ENCODE peak calls at places on chromosome 20, in four cellular contexts. N is heart left ventricle, J is A673, M is ovary. Q is an unnamed sample. For H3K4me1, the result is how much of the 10 kb centered on the place peaks cover.

GRCh38 chr20:6920991-6921613 is 153.6 kb downstream of the BMP2 start:
- DNase-seq in M (no peak), J (no peak), N (no peak), Q (no peak)

GRCh38 chr20:48706116-48706656 is 121.6 kb downstream of the PREX1 start:
- DNase-seq in N (no peak), J (no peak), M (no peak), Q (no peak)

GRCh38 chr20:59829415-59830106 is 103.9 kb downstream of the SYCP2 start:
- DNase-seq in M (no peak), N (no peak), J (no peak), Q (peak)

GRCh38 chr20:47489448-47489872 is 12.2 kb upstream of the NCOA3 start:
- DNase-seq in N (peak), J (no peak), M (no peak), Q (no peak)

GRCh38 chr20:57388953-57389694 is 2.1 kb upstream of the RBM38 start:
- DNase-seq in M (peak), J (peak), N (peak), Q (peak)

GRCh38 chr20:54197621-54198604 is 10.0 kb upstream of the PFDN4 start:
- DNase-seq in J (peak), M (no peak), N (no peak), Q (no peak)

GRCh38 chr20:61520761-61521460 is 268.9 kb downstream of the CDH4 start:
- DNase-seq in N (no peak), J (peak), M (no peak), Q (no peak)

GRCh38 chr20:3751664-3752385 is 15.7 kb downstream of the ADISSP start:
- DNase-seq in J (no peak), N (peak), M (no peak), Q (peak)

GRCh38 chr20:46285072-46285471 is 23.2 kb downstream of the CDH22 start:
- DNase-seq in N (no peak), M (no peak), J (no peak), Q (no peak)

GRCh38 chr20:7285918-7286556 is 518.6 kb downstream of the BMP2 start:
- DNase-seq in J (peak), N (peak), M (peak), Q (peak)

GRCh38 chr20:4444404-4444803 is 277.3 kb upstream of the PRND start:
- DNase-seq in M (no peak), J (no peak), N (no peak), Q (no peak)

GRCh38 chr20:44137210-44137781 is 49.7 kb downstream of the JPH2 start:
- DNase-seq in M (peak), N (peak), J (no peak), Q (peak)

GRCh38 chr20:10022615-10023014 is 12.2 kb upstream of the ANKEF1 start:
- DNase-seq in J (no peak), M (no peak), N (no peak), Q (no peak)

GRCh38 chr20:433300-433975 is 25.3 kb downstream of the RBCK1 start:
- DNase-seq in N (no peak), J (no peak), M (no peak), Q (peak)

GRCh38 chr20:39835040-39835842 is 853.8 kb downstream of the MAFB start:
- DNase-seq in N (no peak), M (peak), J (no peak), Q (no peak)

GRCh38 chr20:63176035-63176434 is 39.9 kb downstream of the YTHDF1 start:
- DNase-seq in M (no peak), N (no peak), J (no peak), Q (no peak)

GRCh38 chr20:63175031-63175895 is 40.7 kb downstream of the YTHDF1 start:
- DNase-seq in N (no peak), M (no peak), J (no peak), Q (no peak)

GRCh38 chr20:63177785-63178444 is 38.0 kb downstream of the YTHDF1 start:
- DNase-seq in J (peak), N (no peak), M (no peak), Q (no peak)

GRCh38 chr20:63177134-63177784 is 38.7 kb downstream of the YTHDF1 start:
- DNase-seq in J (peak), N (no peak), M (no peak), Q (no peak)

GRCh38 chr20:63176448-63177133 is 39.3 kb downstream of the YTHDF1 start:
- DNase-seq in M (no peak), N (no peak), J (no peak), Q (no peak)
- H3K4me3 ChIP-seq in M (no peak), N (no peak), J (no peak), Q (no peak)

GRCh38 chr20:38161412-38161774 is 3.7 kb downstream of the TGM2 start:
- DNase-seq in M (no peak), J (no peak), N (no peak), Q (no peak)
- H3K27ac ChIP-seq in M (no peak), J (no peak), N (peak), Q (no peak)

DNA sequence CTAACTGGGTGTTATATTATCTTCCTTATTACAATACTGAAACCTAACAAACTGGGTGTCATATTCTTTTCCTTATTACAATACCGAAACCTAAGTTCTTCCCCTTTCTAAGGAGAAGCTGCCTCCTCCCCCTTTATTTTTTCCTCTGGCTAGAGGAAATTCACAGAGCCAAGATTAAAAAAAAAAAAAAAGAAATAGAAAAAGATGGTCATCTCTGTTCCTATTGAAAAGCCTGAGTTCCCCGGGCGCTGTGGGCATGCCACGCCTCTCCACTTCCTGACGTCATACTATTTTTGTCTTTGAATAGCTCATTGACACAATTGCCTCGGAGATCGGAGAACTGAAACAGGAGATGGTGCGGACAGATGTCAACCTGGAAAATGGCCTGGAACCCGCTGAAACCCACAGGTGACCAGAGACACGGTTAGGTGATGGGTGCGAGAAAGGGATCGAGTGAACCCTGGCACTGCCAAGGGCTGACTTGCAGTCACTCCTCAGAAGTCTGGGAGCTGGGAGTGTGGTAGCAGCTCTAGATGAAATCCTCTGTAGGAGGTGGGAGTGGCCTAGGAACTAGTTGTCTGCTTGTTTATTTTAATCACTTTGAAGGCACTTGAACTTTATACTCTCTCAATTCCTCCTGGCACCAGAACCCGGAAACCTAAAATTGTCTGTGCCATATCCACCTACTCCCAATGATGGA is 82.2 kb upstream of the NAA20 start:
- DNase-seq in M (peak), J (peak), N (peak), Q (peak)
- H3K4me1 ChIP-seq in M (under half), J (under half), N (half or more), Q (under half)

DNA sequence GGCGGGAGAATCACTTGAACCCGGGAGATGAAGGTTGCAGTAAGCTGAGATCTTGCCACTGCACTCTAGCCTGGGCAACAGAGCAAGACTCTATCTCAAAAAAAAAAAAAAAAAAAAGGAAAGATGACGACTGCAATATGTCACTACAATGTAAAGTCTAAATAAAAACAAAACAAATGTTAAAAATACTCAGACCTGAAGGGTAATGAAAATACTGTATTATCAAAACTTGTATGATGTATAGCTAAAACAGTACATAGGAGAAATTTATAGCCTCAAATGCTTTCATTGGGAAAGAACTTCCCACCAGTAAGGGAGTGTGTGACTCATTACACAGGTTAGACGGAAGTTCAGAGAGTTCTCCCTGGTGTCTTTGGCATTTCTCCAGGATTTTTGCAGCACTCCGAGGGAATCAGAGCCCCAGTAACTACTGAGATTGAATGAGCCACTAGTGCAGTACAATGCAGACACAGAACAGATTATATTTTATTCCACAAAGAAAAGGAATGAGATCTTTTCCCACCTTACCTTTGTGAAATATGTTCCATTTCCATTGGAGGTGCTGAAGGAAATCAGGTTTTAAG is 12.5 kb upstream of the RALGAPB start:
- DNase-seq in J (peak), M (no peak), N (no peak), Q (peak)
- H3K4me3 ChIP-seq in J (no peak), M (no peak), N (no peak), Q (no peak)

GRCh38 chr20:32442630-32443029 is 84.5 kb downstream of the ASXL1 start:
- DNase-seq in N (no peak), M (no peak), J (no peak), Q (no peak)

GRCh38 chr20:32440069-32440757 is 82.1 kb downstream of the ASXL1 start:
- DNase-seq in J (no peak), M (peak), N (no peak), Q (no peak)

GRCh38 chr20:32443386-32443974 is 85.3 kb downstream of the ASXL1 start:
- DNase-seq in N (no peak), J (no peak), M (peak), Q (no peak)

GRCh38 chr20:32440758-32441078 is 82.6 kb downstream of the ASXL1 start:
- DNase-seq in N (no peak), J (no peak), M (peak), Q (no peak)

GRCh38 chr20:32441638-32442037 is 83.5 kb downstream of the ASXL1 start:
- DNase-seq in M (peak), N (no peak), J (no peak), Q (no peak)
- H3K27ac ChIP-seq in M (no peak), N (no peak), J (no peak), Q (no peak)

GRCh38 chr20:50514750-50515149 is 4.6 kb downstream of the PTPN1 start:
- DNase-seq in J (no peak), M (no peak), N (no peak), Q (no peak)

GRCh38 chr20:50515471-50516106 is 5.4 kb downstream of the PTPN1 start:
- DNase-seq in M (no peak), N (no peak), J (no peak), Q (no peak)

GRCh38 chr20:50513169-50514034 is 3.2 kb downstream of the PTPN1 start:
- DNase-seq in N (no peak), M (no peak), J (peak), Q (no peak)

GRCh38 chr20:50512323-50512722 is 2.1 kb downstream of the PTPN1 start:
- DNase-seq in M (no peak), N (no peak), J (no peak), Q (no peak)

GRCh38 chr20:50514035-50514337 is 3.8 kb downstream of the PTPN1 start:
- DNase-seq in N (no peak), J (no peak), M (no peak), Q (no peak)
- H3K4me1 ChIP-seq in N (half or more), J (half or more), M (under half), Q (under half)

Q was measured in aorta.